ENCODE peak calls at places on chromosome 20, in eight cellular contexts. X, P, M, H, D, Y, B and Q are unnamed samples.

GRCh38 chr20:57326667-57327455 is 2.7 kb upstream of the SPO11 start:
- DNase-seq in H (no peak), B (no peak), X (no peak), M (no peak), Y (no peak), P (no peak), D (no peak), Q (no peak)

GRCh38 chr20:18079756-18080353 is 22.1 kb upstream of the OVOL2 start:
- DNase-seq in D (no peak), P (no peak), X (no peak), B (no peak), H (no peak), Y (no peak), M (no peak), Q (no peak)

GRCh38 chr20:51463560-51463959 is 79.0 kb downstream of the NFATC2 start:
- DNase-seq in X (no peak), P (no peak), H (no peak), Y (no peak), M (no peak), B (no peak), D (peak), Q (no peak)

GRCh38 chr20:44018684-44019637 is 104.3 kb downstream of the TOX2 start:
- DNase-seq in B (no peak), X (peak), D (no peak), P (no peak), M (no peak), Y (no peak), H (no peak), Q (no peak)

GRCh38 chr20:3430376-3431069 is 23.1 kb upstream of the DNAAF9 start:
- DNase-seq in Y (no peak), B (no peak), D (no peak), H (no peak), X (no peak), P (no peak), M (no peak), Q (no peak)

GRCh38 chr20:45405566-45406259 is 2.4 kb upstream of the DBNDD2 start:
- DNase-seq in D (no peak), P (peak), Y (no peak), X (no peak), B (no peak), M (no peak), H (no peak), Q (peak)

GRCh38 chr20:30489604-30490003 is 767.9 kb upstream of the DEFB115 start:
- DNase-seq in X (no peak), M (no peak), Y (no peak), D (no peak), P (no peak), H (no peak), B (no peak), Q (no peak)

GRCh38 chr20:58612021-58612700 is 38.9 kb upstream of the STX16 start:
- DNase-seq in X (no peak), Y (peak), B (no peak), H (no peak), M (no peak), D (no peak), P (no peak), Q (no peak)

GRCh38 chr20:59007758-59008511 is 881 bp upstream of the CTSZ start:
- DNase-seq in D (peak), H (no peak), X (no peak), P (no peak), Y (no peak), M (no peak), B (no peak), Q (no peak)

GRCh38 chr20:47703748-47704147 is 81.5 kb downstream of the SULF2 start:
- DNase-seq in P (no peak), Y (no peak), B (no peak), H (no peak), D (no peak), X (no peak), M (no peak), Q (no peak)

GRCh38 chr20:20780127-20780822 is 67.8 kb upstream of the RALGAPA2 start:
- DNase-seq in B (no peak), H (no peak), D (no peak), P (no peak), X (peak), M (no peak), Y (no peak), Q (no peak)

GRCh38 chr20:48818031-48818370 is 9.8 kb downstream of the PREX1 start:
- DNase-seq in D (no peak), Y (no peak), B (no peak), H (no peak), P (no peak), X (no peak), M (no peak), Q (no peak)

GRCh38 chr20:52461602-52462001 is 270.0 kb upstream of the ZFP64 start:
- DNase-seq in B (no peak), Y (no peak), D (no peak), H (no peak), X (no peak), P (no peak), M (no peak), Q (no peak)

GRCh38 chr20:53898558-53898931 is 171.8 kb downstream of the BCAS1 start:
- DNase-seq in X (no peak), D (no peak), Y (no peak), B (no peak), H (no peak), M (no peak), P (no peak), Q (no peak)

GRCh38 chr20:48124960-48125359 is 339.7 kb upstream of the SULF2 start:
- DNase-seq in M (no peak), D (no peak), P (no peak), X (no peak), H (no peak), Y (no peak), B (no peak), Q (no peak)